ENCODE peak calls at places on chromosomes 7 and 10, in eight cellular contexts. D is WERI-Rb-1, P is GM23338, B is endodermal cell, J is foreskin keratinocyte, H is cardiac muscle cell, M is H1, Q is substantia nigra. S is an unnamed sample.

GRCh38 chr7:102439963-102440795 is 6.8 kb downstream of the ORAI2 start:
- DNase-seq in P (peak), H (peak), D (no peak), M (no peak), Q (no peak), J (peak), B (peak), S (no peak)

GRCh38 chr7:112092306-112093090 is 113.7 kb downstream of the DOCK4 start:
- DNase-seq in J (no peak), H (no peak), D (no peak), M (no peak), P (no peak), Q (no peak), B (no peak), S (no peak)

GRCh38 chr7:7969306-7970112 is 913 bp downstream of the GLCCI1 start:
- DNase-seq in J (peak), P (peak), D (peak), B (peak), H (peak), Q (no peak), M (peak), S (no peak)

GRCh38 chr10:97911217-97911616 is 61.6 kb downstream of the GOLGA7B start:
- DNase-seq in M (no peak), Q (no peak), H (no peak), J (no peak), D (no peak), P (no peak), B (no peak), S (no peak)

GRCh38 chr10:6445671-6446278 is 134.3 kb downstream of the PRKCQ start:
- DNase-seq in H (peak), Q (no peak), P (peak), J (no peak), B (peak), M (no peak), D (peak), S (peak)

GRCh38 chr7:127258111-127258510 is 5.4 kb upstream of the GRM8 start:
- DNase-seq in B (peak), M (no peak), H (no peak), Q (no peak), J (no peak), P (peak), D (no peak), S (no peak)

GRCh38 chr7:101608772-101609713 is 20.1 kb downstream of the MYL10 start:
- DNase-seq in D (no peak), J (peak), B (peak), M (no peak), Q (no peak), H (no peak), P (peak), S (no peak)

GRCh38 chr7:70712942-70713341 is 419.0 kb upstream of the GALNT17 start:
- DNase-seq in J (no peak), B (no peak), M (no peak), D (no peak), P (no peak), Q (no peak), H (no peak), S (no peak)

GRCh38 chr10:47322300-47323061 is at the start of gene GDF2:
- DNase-seq in M (no peak), H (no peak), P (no peak), Q (no peak), D (no peak), B (no peak), J (no peak), S (no peak)

GRCh38 chr10:91190876-91191580 is 29.4 kb upstream of the PCGF5 start:
- DNase-seq in B (no peak), H (peak), M (no peak), Q (no peak), D (no peak), P (no peak), J (no peak), S (no peak)

GRCh38 chr7:139696547-139696946 is 81.3 kb downstream of the HIPK2 start:
- DNase-seq in J (no peak), M (no peak), B (no peak), Q (no peak), P (no peak), D (no peak), H (no peak), S (no peak)

DNA sequence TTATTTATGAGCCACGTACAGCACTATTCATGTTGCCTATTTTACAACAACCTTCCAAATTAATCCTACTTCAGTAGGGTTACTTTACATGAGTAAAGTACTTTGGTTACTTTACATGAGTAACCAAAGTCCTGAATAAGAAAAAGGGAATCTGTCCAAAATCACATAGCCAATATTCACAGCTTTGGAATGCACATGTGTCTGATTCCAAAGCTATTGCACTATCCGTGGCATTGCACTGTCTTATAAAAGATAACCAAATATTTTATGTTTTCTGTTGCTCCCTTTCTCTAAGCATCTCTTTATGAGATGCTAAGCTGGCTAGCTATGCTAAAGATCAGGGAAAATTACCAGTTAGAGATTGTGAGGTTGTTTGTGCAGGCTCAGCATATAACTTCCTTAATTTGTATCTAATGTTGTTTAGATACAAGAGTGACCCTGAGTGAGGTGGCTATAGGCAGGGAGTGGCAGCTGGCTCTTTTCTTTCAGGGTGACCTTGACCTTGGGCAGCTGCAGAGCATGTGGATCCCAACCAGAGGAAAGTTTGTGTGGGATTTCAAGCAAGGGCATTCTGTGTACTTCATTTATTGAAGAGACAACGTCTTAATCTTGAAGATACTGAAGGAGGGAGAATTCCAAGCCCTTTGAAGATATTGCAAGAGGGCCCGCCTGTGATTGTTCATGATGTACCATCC is 366.1 kb upstream of the ANKRD30A start:
- DNase-seq in H (peak), Q (no peak), M (no peak), P (no peak), D (no peak), B (no peak), J (peak), S (no peak)
- H3K27ac ChIP-seq in H (no peak), Q (no peak), M (no peak), P (no peak), D (no peak), B (no peak), J (no peak), S (no peak)

GRCh38 chr10:70832852-70833542 is 17.2 kb downstream of the SGPL1 start:
- DNase-seq in B (no peak), M (no peak), J (peak), P (no peak), H (peak), D (no peak), Q (no peak), S (no peak)
- H3K27ac ChIP-seq in B (no peak), M (no peak), J (peak), P (no peak), H (peak), D (no peak), Q (no peak), S (no peak)

GRCh38 chr10:88557659-88558058 is 25.5 kb downstream of the RNLS start:
- DNase-seq in D (no peak), M (no peak), J (no peak), Q (no peak), B (no peak), P (no peak), H (peak), S (no peak)
- H3K27ac ChIP-seq in D (no peak), M (no peak), J (no peak), Q (no peak), B (no peak), P (no peak), H (no peak), S (no peak)

GRCh38 chr10:114626841-114627240 is 31.2 kb downstream of the ABLIM1 start:
- DNase-seq in J (no peak), D (no peak), P (no peak), H (no peak), M (no peak), B (no peak), Q (no peak), S (no peak)

GRCh38 chr10:114623661-114624294 is 34.3 kb downstream of the ABLIM1 start:
- DNase-seq in J (peak), B (peak), H (peak), P (peak), Q (no peak), M (no peak), D (no peak), S (no peak)

GRCh38 chr10:114624941-114625780 is 32.9 kb downstream of the ABLIM1 start:
- DNase-seq in P (no peak), B (no peak), M (no peak), D (no peak), H (no peak), Q (no peak), J (peak), S (no peak)

GRCh38 chr10:114624422-114624821 is 33.7 kb downstream of the ABLIM1 start:
- DNase-seq in D (no peak), M (no peak), B (no peak), H (no peak), P (no peak), J (no peak), Q (no peak), S (no peak)

GRCh38 chr10:114623155-114623554 is 34.9 kb downstream of the ABLIM1 start:
- DNase-seq in H (no peak), P (no peak), M (no peak), Q (no peak), B (no peak), D (no peak), J (no peak), S (no peak)
- H3K27ac ChIP-seq in H (no peak), P (peak), M (no peak), Q (no peak), B (no peak), D (no peak), J (no peak), S (no peak)

GRCh38 chr7:81079736-81080135 is 160.9 kb upstream of the SEMA3C start:
- DNase-seq in H (no peak), D (no peak), B (no peak), P (no peak), J (peak), M (no peak), Q (no peak), S (no peak)
- H3K27ac ChIP-seq in H (no peak), D (no peak), B (no peak), P (no peak), J (no peak), M (no peak), Q (no peak), S (no peak)

GRCh38 chr7:37912756-37913155 is 3.9 kb downstream of the SFRP4 start:
- DNase-seq in H (no peak), J (no peak), Q (no peak), M (no peak), P (no peak), B (no peak), D (no peak), S (no peak)

GRCh38 chr7:37908221-37908788 is 8.3 kb downstream of the SFRP4 start:
- DNase-seq in P (no peak), M (no peak), B (no peak), H (peak), J (no peak), Q (no peak), D (no peak), S (no peak)
- H3K27ac ChIP-seq in P (no peak), M (no peak), B (no peak), H (no peak), J (no peak), Q (no peak), D (no peak), S (no peak)

GRCh38 chr10:31034041-31034918 is 2.6 kb upstream of the ZNF438 start:
- DNase-seq in J (peak), D (no peak), Q (no peak), B (no peak), M (no peak), P (no peak), H (peak), S (no peak)
- H3K27ac ChIP-seq in J (no peak), D (no peak), Q (no peak), B (no peak), M (no peak), P (no peak), H (no peak), S (no peak)

S was measured in iPS DF 6.9.